ENCODE peak calls at places on chromosomes 16 and 17, in five cellular contexts. P, D, F, K and C are unnamed samples.
A peak's percentile ranks its signal among the peaks of the same experiment; 100 is the strongest.

GRCh38 chr17:68908045-68908444 is 47.1 kb downstream of the ABCA8 start:
- DNase-seq in F (no peak), D (no peak), P (no peak), K (no peak), C (no peak)

GRCh38 chr16:50818380-50818779 is 76.5 kb downstream of the CYLD start:
- DNase-seq in K (no peak), D (no peak), P (no peak), F (no peak), C (no peak)

GRCh38 chr17:39679521-39680192 is 8.2 kb downstream of the PGAP3 start:
- DNase-seq in D (no peak), F (no peak), P (no peak), K (no peak), C (no peak)

GRCh38 chr17:4090898-4091297 is 51.9 kb downstream of the ZZEF1 start:
- DNase-seq in F (no peak), D (no peak), K (no peak), P (peak; percentile 53), C (no peak)

GRCh38 chr17:71071837-71072236 is 902.5 kb downstream of the KCNJ2 start:
- DNase-seq in F (no peak), P (peak; percentile 100), K (peak; percentile 97), D (no peak), C (no peak)

GRCh38 chr16:7246578-7246977 is 86.1 kb upstream of the RBFOX1 start:
- DNase-seq in D (no peak), K (no peak), F (peak; percentile 73), P (no peak), C (peak; percentile 59)

GRCh38 chr16:1989209-1989825 is 453 bp upstream of the SYNGR3 start:
- DNase-seq in F (peak; percentile 52), K (no peak), P (no peak), D (no peak), C (peak; percentile 69)

GRCh38 chr16:89096768-89097527 is 3.3 kb downstream of the ACSF3 start:
- DNase-seq in D (peak; percentile 43), K (no peak), F (no peak), P (no peak), C (no peak)

GRCh38 chr16:84044108-84044488 is 1.5 kb upstream of the SLC38A8 start:
- DNase-seq in F (peak; percentile 52), P (peak; percentile 54), K (no peak), D (no peak), C (no peak)

GRCh38 chr17:29929006-29929543 is 953 bp downstream of the SSH2 start:
- DNase-seq in D (no peak), P (peak; percentile 34), K (no peak), F (peak; percentile 35), C (peak; percentile 53)

GRCh38 chr16:81350306-81350615 is 35.5 kb downstream of the GAN start:
- DNase-seq in D (no peak), P (peak; percentile 23), K (no peak), F (no peak), C (no peak)

GRCh38 chr16:68078726-68079615 is 6.2 kb upstream of the NFATC3 start:
- DNase-seq in D (no peak), P (no peak), F (no peak), K (no peak), C (peak; percentile 28)

GRCh38 chr17:8121531-8122390 is 2.1 kb downstream of the HES7 start:
- DNase-seq in K (peak; percentile 56), D (no peak), P (peak; percentile 58), F (peak; percentile 96), C (peak; percentile 90)

GRCh38 chr16:70691223-70692129 is 5.6 kb upstream of the MTSS2 start:
- DNase-seq in D (no peak), F (peak; percentile 45), P (peak; percentile 88), K (no peak), C (no peak)

GRCh38 chr17:44610871-44611270 is 45.4 kb upstream of the MEIOC start:
- DNase-seq in D (no peak), P (peak; percentile 25), K (no peak), F (no peak), C (no peak)

GRCh38 chr17:1484586-1485310 is 7.7 kb downstream of the MYO1C start:
- DNase-seq in P (no peak), F (peak; percentile 80), D (peak; percentile 39), K (no peak), C (peak; percentile 85)

GRCh38 chr17:49637050-49637449 is 40.8 kb downstream of the SPOP start:
- DNase-seq in F (no peak), D (no peak), K (no peak), P (no peak), C (no peak)

GRCh38 chr17:41004397-41004796 is 4.5 kb downstream of the KRTAP3-1 start:
- DNase-seq in P (no peak), D (no peak), K (no peak), F (no peak), C (no peak)

GRCh38 chr16:86984975-86985655 is 332.1 kb downstream of the C16orf95 start:
- DNase-seq in P (no peak), K (no peak), D (no peak), F (peak; percentile 65), C (no peak)

GRCh38 chr17:21161498-21162393 is 35.0 kb downstream of the DHRS7B start:
- DNase-seq in P (peak; percentile 69), K (no peak), F (no peak), D (no peak), C (no peak)

GRCh38 chr16:12296406-12296805 is 319.9 kb downstream of the SNX29 start:
- DNase-seq in K (no peak), P (no peak), D (no peak), F (no peak), C (no peak)

GRCh38 chr16:31177136-31177535 is 2.8 kb upstream of the FUS start:
- DNase-seq in P (peak; percentile 66), K (no peak), F (no peak), D (peak; percentile 34), C (no peak)

GRCh38 chr16:83932304-83932703 is 20.7 kb upstream of the OSGIN1 start:
- DNase-seq in D (no peak), F (no peak), P (no peak), K (no peak), C (no peak)

GRCh38 chr17:74325743-74326379 is at the start of gene KIF19:
- DNase-seq in K (no peak), P (no peak), D (peak; percentile 26), F (peak; percentile 85), C (peak; percentile 80)

GRCh38 chr17:18217412-18218015 is 7.9 kb upstream of the LLGL1 start:
- DNase-seq in K (peak; percentile 35), D (peak; percentile 54), P (peak; percentile 62), F (peak; percentile 84), C (no peak)

GRCh38 chr16:711548-712320 is 3.2 kb upstream of the METRN start:
- DNase-seq in F (peak; percentile 91), P (peak; percentile 59), K (no peak), D (peak; percentile 69), C (no peak)